ENCODE peak calls at places on chromosomes 3 and 15, in six cellular contexts. One of them, this sample, is unnamed.

GRCh38 chr15:63287109-63287508 is 9.7 kb downstream of the APH1B start:
- DNase-seq in neural crest cell: no peak
- DNase-seq in astrocyte of the spinal cord: no peak
- DNase-seq in GM12878: no peak
- DNase-seq in SK-N-SH: no peak
- DNase-seq in spleen: no peak
- DNase-seq in this sample: no peak

GRCh38 chr3:197242784-197243432 is 55.5 kb downstream of the DLG1 start:
- DNase-seq in neural crest cell: no peak
- DNase-seq in astrocyte of the spinal cord: no peak
- DNase-seq in GM12878: no peak
- DNase-seq in SK-N-SH: no peak
- DNase-seq in spleen: no peak
- DNase-seq in this sample: no peak

GRCh38 chr15:67101981-67102929 is 36.9 kb downstream of the SMAD3 start:
- DNase-seq in astrocyte of the spinal cord: peak; percentile 87
- DNase-seq in SK-N-SH: no peak
- DNase-seq in neural crest cell: no peak
- DNase-seq in spleen: peak; percentile 34
- DNase-seq in GM12878: peak; percentile 97
- DNase-seq in this sample: no peak

GRCh38 chr15:58698887-58699641 is 50.4 kb downstream of the ADAM10 start:
- DNase-seq in GM12878: no peak
- DNase-seq in neural crest cell: no peak
- DNase-seq in astrocyte of the spinal cord: peak; percentile 27
- DNase-seq in SK-N-SH: no peak
- DNase-seq in spleen: no peak
- DNase-seq in this sample: no peak

GRCh38 chr15:88644741-88645140 is 5.9 kb downstream of the ISG20 start:
- DNase-seq in spleen: peak; percentile 62
- DNase-seq in GM12878: no peak
- DNase-seq in neural crest cell: no peak
- DNase-seq in SK-N-SH: no peak
- DNase-seq in astrocyte of the spinal cord: no peak
- DNase-seq in this sample: no peak

GRCh38 chr3:74648102-74648501 is 33.6 kb upstream of the CNTN3 start:
- DNase-seq in GM12878: no peak
- DNase-seq in neural crest cell: no peak
- DNase-seq in spleen: no peak
- DNase-seq in SK-N-SH: peak; percentile 54
- DNase-seq in astrocyte of the spinal cord: no peak
- DNase-seq in this sample: no peak

GRCh38 chr3:54963621-54964020 is 35.8 kb upstream of the LRTM1 start:
- DNase-seq in spleen: no peak
- DNase-seq in GM12878: no peak
- DNase-seq in neural crest cell: no peak
- DNase-seq in astrocyte of the spinal cord: no peak
- DNase-seq in SK-N-SH: no peak
- DNase-seq in this sample: no peak

GRCh38 chr3:119779731-119780383 is 2.0 kb upstream of the NR1I2 start:
- DNase-seq in astrocyte of the spinal cord: no peak
- DNase-seq in spleen: no peak
- DNase-seq in SK-N-SH: no peak
- DNase-seq in GM12878: peak; percentile 9
- DNase-seq in neural crest cell: no peak
- DNase-seq in this sample: no peak

GRCh38 chr3:191235331-191236314 is 36.6 kb downstream of the OSTN start:
- DNase-seq in GM12878: peak; percentile 90
- DNase-seq in neural crest cell: no peak
- DNase-seq in astrocyte of the spinal cord: peak; percentile 56
- DNase-seq in SK-N-SH: no peak
- DNase-seq in spleen: no peak
- DNase-seq in this sample: no peak

GRCh38 chr3:114435733-114436132 is 141.9 kb downstream of the TIGIT start:
- DNase-seq in astrocyte of the spinal cord: peak; percentile 63
- DNase-seq in neural crest cell: no peak
- DNase-seq in GM12878: no peak
- DNase-seq in spleen: no peak
- DNase-seq in SK-N-SH: no peak
- DNase-seq in this sample: no peak

GRCh38 chr15:48962662-48963523 is 826 bp downstream of the SHC4 start:
- DNase-seq in neural crest cell: peak; percentile 35
- DNase-seq in GM12878: no peak
- DNase-seq in astrocyte of the spinal cord: peak; percentile 41
- DNase-seq in spleen: no peak
- DNase-seq in SK-N-SH: peak; percentile 71
- DNase-seq in this sample: peak; percentile 53

GRCh38 chr15:42084465-42085235 is 9.7 kb downstream of the PLA2G4D start:
- DNase-seq in GM12878: no peak
- DNase-seq in SK-N-SH: peak; percentile 89
- DNase-seq in astrocyte of the spinal cord: peak; percentile 46
- DNase-seq in neural crest cell: peak; percentile 70
- DNase-seq in spleen: peak; percentile 90
- DNase-seq in this sample: peak; percentile 81

GRCh38 chr3:152477422-152477821 is 208.7 kb downstream of the MBNL1 start:
- DNase-seq in neural crest cell: no peak
- DNase-seq in spleen: no peak
- DNase-seq in GM12878: no peak
- DNase-seq in astrocyte of the spinal cord: no peak
- DNase-seq in SK-N-SH: no peak
- DNase-seq in this sample: no peak

GRCh38 chr3:115788921-115789470 is 165.7 kb downstream of the GAP43 start:
- DNase-seq in spleen: no peak
- DNase-seq in GM12878: no peak
- DNase-seq in SK-N-SH: no peak
- DNase-seq in neural crest cell: no peak
- DNase-seq in astrocyte of the spinal cord: peak; percentile 94
- DNase-seq in this sample: peak; percentile 35

GRCh38 chr3:193620650-193621049 is 27.6 kb downstream of the OPA1 start:
- DNase-seq in GM12878: peak; percentile 33
- DNase-seq in SK-N-SH: no peak
- DNase-seq in spleen: no peak
- DNase-seq in astrocyte of the spinal cord: peak; percentile 34
- DNase-seq in neural crest cell: no peak
- DNase-seq in this sample: no peak

GRCh38 chr3:46222435-46223161 is 14.5 kb upstream of the CCR1 start:
- DNase-seq in GM12878: no peak
- DNase-seq in spleen: no peak
- DNase-seq in astrocyte of the spinal cord: no peak
- DNase-seq in SK-N-SH: no peak
- DNase-seq in neural crest cell: no peak
- DNase-seq in this sample: no peak

DNA sequence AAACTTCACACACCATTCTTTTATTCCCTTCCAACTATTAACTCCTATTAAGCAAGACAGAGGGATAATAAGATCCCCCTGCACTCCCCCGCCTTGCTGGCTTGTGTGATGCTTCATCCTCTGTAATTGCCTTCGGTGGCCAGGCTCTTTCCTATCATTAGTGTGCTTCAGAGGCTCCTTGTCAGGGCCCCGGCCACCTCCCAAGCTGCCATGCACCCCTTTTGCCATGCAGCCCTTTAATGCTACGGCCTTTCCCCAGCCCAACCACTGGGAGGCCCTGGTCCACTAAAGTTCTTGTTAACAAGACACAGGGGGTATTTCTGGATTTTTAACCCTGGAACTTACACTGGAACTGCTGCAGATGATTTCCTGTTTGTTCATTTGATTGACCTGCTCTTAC is 175.9 kb upstream of the TOPAZ1 start:
- DNase-seq in spleen: no peak
- DNase-seq in neural crest cell: no peak
- DNase-seq in GM12878: no peak
- DNase-seq in astrocyte of the spinal cord: no peak
- DNase-seq in SK-N-SH: peak; percentile 63
- DNase-seq in this sample: no peak
- TF ChIP-seq CTCF in spleen: no peak
- TF ChIP-seq CTCF in neural crest cell: no peak
- TF ChIP-seq CTCF in GM12878: no peak
- TF ChIP-seq CTCF in astrocyte of the spinal cord: peak; percentile 19
- TF ChIP-seq CTCF in SK-N-SH: peak; percentile 48
- TF ChIP-seq CTCF in this sample: no peak

DNA sequence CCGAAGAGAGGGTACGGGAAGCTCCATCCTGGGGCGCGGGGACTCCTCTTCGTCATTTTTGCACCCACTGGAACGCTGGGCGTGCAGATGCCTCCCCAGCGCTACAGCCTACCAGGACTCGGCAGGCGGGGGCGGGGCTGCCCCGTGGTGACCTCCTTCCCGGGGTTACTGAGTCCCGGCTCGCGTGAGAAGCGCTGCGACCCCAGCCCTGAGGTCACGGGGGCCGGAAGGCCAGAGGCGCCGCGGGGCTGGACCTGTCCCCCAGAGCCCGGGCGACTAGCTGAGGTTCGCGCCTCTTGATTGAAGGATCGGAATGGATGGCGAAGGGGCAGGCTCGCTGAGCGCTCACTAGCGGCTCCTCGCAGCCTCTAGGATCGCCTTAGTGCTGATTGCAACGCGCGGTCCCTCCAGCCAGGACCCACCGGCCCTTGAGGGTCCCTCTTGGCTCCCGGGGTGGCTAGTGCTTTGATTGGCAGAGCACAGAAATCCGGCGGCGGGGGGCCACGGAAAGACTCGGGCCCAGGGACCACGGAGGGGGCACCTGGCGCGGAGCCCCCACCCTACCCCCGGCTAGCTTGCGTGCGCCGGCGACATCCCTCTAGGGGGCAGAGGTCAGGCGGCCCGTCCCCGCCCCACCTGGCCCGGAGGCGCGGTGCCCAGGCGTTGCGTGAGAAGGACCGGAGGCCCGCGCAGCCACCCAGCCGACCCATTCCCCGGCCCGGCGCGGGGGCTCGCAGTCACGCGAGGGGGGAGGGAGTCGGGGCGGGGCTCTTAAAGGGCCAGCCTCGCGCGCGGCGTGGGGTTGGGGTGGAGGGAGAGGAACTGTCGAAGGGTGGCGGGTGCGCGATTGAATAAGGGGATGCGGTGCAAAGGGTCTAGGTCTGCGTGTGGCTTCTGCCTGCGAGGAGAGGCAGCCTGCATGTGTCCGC is 781 bp upstream of the CYP1A1 start:
- DNase-seq in spleen: peak; percentile 85
- DNase-seq in neural crest cell: peak; percentile 65
- DNase-seq in astrocyte of the spinal cord: no peak
- DNase-seq in SK-N-SH: peak; percentile 79
- DNase-seq in GM12878: no peak
- DNase-seq in this sample: peak; percentile 69
- TF ChIP-seq CTCF in spleen: no peak
- TF ChIP-seq CTCF in neural crest cell: no peak
- TF ChIP-seq CTCF in astrocyte of the spinal cord: no peak
- TF ChIP-seq CTCF in SK-N-SH: peak; percentile 2
- TF ChIP-seq CTCF in GM12878: no peak
- TF ChIP-seq CTCF in this sample: no peak

GRCh38 chr15:52718551-52718950 is 39.4 kb upstream of the ATOSA start:
- DNase-seq in spleen: no peak
- DNase-seq in neural crest cell: no peak
- DNase-seq in SK-N-SH: no peak
- DNase-seq in astrocyte of the spinal cord: no peak
- DNase-seq in GM12878: no peak
- DNase-seq in this sample: no peak

GRCh38 chr15:52716536-52716935 is 37.3 kb upstream of the ATOSA start:
- DNase-seq in astrocyte of the spinal cord: no peak
- DNase-seq in spleen: no peak
- DNase-seq in neural crest cell: no peak
- DNase-seq in SK-N-SH: no peak
- DNase-seq in GM12878: no peak
- DNase-seq in this sample: no peak

GRCh38 chr15:52710710-52711107 is 31.5 kb upstream of the ATOSA start:
- DNase-seq in SK-N-SH: no peak
- DNase-seq in GM12878: no peak
- DNase-seq in neural crest cell: no peak
- DNase-seq in astrocyte of the spinal cord: no peak
- DNase-seq in spleen: no peak
- DNase-seq in this sample: no peak

GRCh38 chr15:52717924-52718323 is 38.7 kb upstream of the ATOSA start:
- DNase-seq in spleen: no peak
- DNase-seq in SK-N-SH: no peak
- DNase-seq in GM12878: no peak
- DNase-seq in neural crest cell: no peak
- DNase-seq in astrocyte of the spinal cord: no peak
- DNase-seq in this sample: no peak

GRCh38 chr15:52714968-52715367 is 35.8 kb upstream of the ATOSA start:
- DNase-seq in astrocyte of the spinal cord: no peak
- DNase-seq in SK-N-SH: no peak
- DNase-seq in GM12878: no peak
- DNase-seq in neural crest cell: no peak
- DNase-seq in spleen: no peak
- DNase-seq in this sample: no peak
- TF ChIP-seq CTCF in astrocyte of the spinal cord: no peak
- TF ChIP-seq CTCF in SK-N-SH: no peak
- TF ChIP-seq CTCF in GM12878: no peak
- TF ChIP-seq CTCF in neural crest cell: no peak
- TF ChIP-seq CTCF in spleen: no peak
- TF ChIP-seq CTCF in this sample: no peak

GRCh38 chr3:140078343-140078742 is 143.4 kb downstream of the CLSTN2 start:
- DNase-seq in spleen: no peak
- DNase-seq in neural crest cell: no peak
- DNase-seq in SK-N-SH: no peak
- DNase-seq in GM12878: no peak
- DNase-seq in astrocyte of the spinal cord: no peak
- DNase-seq in this sample: no peak
- TF ChIP-seq CTCF in spleen: no peak
- TF ChIP-seq CTCF in neural crest cell: no peak
- TF ChIP-seq CTCF in SK-N-SH: no peak
- TF ChIP-seq CTCF in GM12878: no peak
- TF ChIP-seq CTCF in astrocyte of the spinal cord: no peak
- TF ChIP-seq CTCF in this sample: no peak

GRCh38 chr15:26894181-26894580 is 27.3 kb downstream of the GABRA5 start:
- DNase-seq in neural crest cell: no peak
- DNase-seq in SK-N-SH: no peak
- DNase-seq in spleen: no peak
- DNase-seq in GM12878: no peak
- DNase-seq in astrocyte of the spinal cord: no peak
- DNase-seq in this sample: no peak

GRCh38 chr15:26892678-26893077 is 25.8 kb downstream of the GABRA5 start:
- DNase-seq in spleen: no peak
- DNase-seq in SK-N-SH: no peak
- DNase-seq in GM12878: no peak
- DNase-seq in neural crest cell: no peak
- DNase-seq in astrocyte of the spinal cord: no peak
- DNase-seq in this sample: no peak

GRCh38 chr15:26892119-26892518 is 25.3 kb downstream of the GABRA5 start:
- DNase-seq in neural crest cell: no peak
- DNase-seq in GM12878: no peak
- DNase-seq in spleen: no peak
- DNase-seq in SK-N-SH: peak; percentile 51
- DNase-seq in astrocyte of the spinal cord: no peak
- DNase-seq in this sample: no peak

GRCh38 chr15:26891448-26891881 is 24.6 kb downstream of the GABRA5 start:
- DNase-seq in SK-N-SH: peak; percentile 83
- DNase-seq in spleen: no peak
- DNase-seq in neural crest cell: peak; percentile 95
- DNase-seq in GM12878: no peak
- DNase-seq in astrocyte of the spinal cord: peak; percentile 83
- DNase-seq in this sample: peak; percentile 95

GRCh38 chr15:26893351-26894065 is 26.6 kb downstream of the GABRA5 start:
- DNase-seq in neural crest cell: no peak
- DNase-seq in GM12878: no peak
- DNase-seq in spleen: no peak
- DNase-seq in astrocyte of the spinal cord: no peak
- DNase-seq in SK-N-SH: no peak
- DNase-seq in this sample: no peak
- TF ChIP-seq CTCF in neural crest cell: no peak
- TF ChIP-seq CTCF in GM12878: no peak
- TF ChIP-seq CTCF in spleen: no peak
- TF ChIP-seq CTCF in astrocyte of the spinal cord: no peak
- TF ChIP-seq CTCF in SK-N-SH: no peak
- TF ChIP-seq CTCF in this sample: no peak

GRCh38 chr3:100260685-100261480 is at the start of gene TBC1D23:
- DNase-seq in GM12878: peak; percentile 98
- DNase-seq in SK-N-SH: peak; percentile 93
- DNase-seq in astrocyte of the spinal cord: peak; percentile 100
- DNase-seq in spleen: peak; percentile 100
- DNase-seq in neural crest cell: peak; percentile 93
- DNase-seq in this sample: peak; percentile 98
- TF ChIP-seq CTCF in GM12878: no peak
- TF ChIP-seq CTCF in SK-N-SH: no peak
- TF ChIP-seq CTCF in astrocyte of the spinal cord: no peak
- TF ChIP-seq CTCF in spleen: no peak
- TF ChIP-seq CTCF in neural crest cell: no peak
- TF ChIP-seq CTCF in this sample: no peak

This sample was measured in glutamatergic neuron.